ENCODE peak calls at places on chromosomes 12 and 14, in six cellular contexts. One of them, this sample, is unnamed.

GRCh38 chr14:65949711-65950516 is 536.3 kb upstream of the CCDC196 start:
- DNase-seq in cardiac fibroblast: peak
- DNase-seq in esophagus muscularis mucosa: no peak
- DNase-seq in fibroblast of lung: peak
- DNase-seq in gastrocnemius medialis: peak
- DNase-seq in NB4: no peak
- DNase-seq in this sample: peak

GRCh38 chr12:130761537-130762318 is 45.6 kb upstream of the RIMBP2 start:
- DNase-seq in cardiac fibroblast: peak
- DNase-seq in esophagus muscularis mucosa: no peak
- DNase-seq in fibroblast of lung: peak
- DNase-seq in gastrocnemius medialis: no peak
- DNase-seq in NB4: peak
- DNase-seq in this sample: peak

GRCh38 chr14:26190644-26191043 is 407.2 kb downstream of the NOVA1 start:
- DNase-seq in cardiac fibroblast: peak
- DNase-seq in esophagus muscularis mucosa: no peak
- DNase-seq in fibroblast of lung: peak
- DNase-seq in gastrocnemius medialis: no peak
- DNase-seq in NB4: no peak
- DNase-seq in this sample: peak

GRCh38 chr12:33006106-33006505 is 109.5 kb upstream of the PKP2 start:
- DNase-seq in cardiac fibroblast: no peak
- DNase-seq in esophagus muscularis mucosa: no peak
- DNase-seq in fibroblast of lung: no peak
- DNase-seq in gastrocnemius medialis: no peak
- DNase-seq in NB4: no peak
- DNase-seq in this sample: no peak

GRCh38 chr12:27158322-27158721 is 75.9 kb upstream of the C12orf71 start:
- DNase-seq in cardiac fibroblast: no peak
- DNase-seq in esophagus muscularis mucosa: no peak
- DNase-seq in fibroblast of lung: no peak
- DNase-seq in gastrocnemius medialis: no peak
- DNase-seq in NB4: no peak
- DNase-seq in this sample: no peak

GRCh38 chr12:553216-554000 is 93.7 kb downstream of the B4GALNT3 start:
- DNase-seq in cardiac fibroblast: no peak
- DNase-seq in esophagus muscularis mucosa: no peak
- DNase-seq in fibroblast of lung: no peak
- DNase-seq in gastrocnemius medialis: no peak
- DNase-seq in NB4: no peak
- DNase-seq in this sample: no peak

GRCh38 chr12:29428630-29429029 is 47.7 kb upstream of the ERGIC2 start:
- DNase-seq in cardiac fibroblast: peak
- DNase-seq in esophagus muscularis mucosa: no peak
- DNase-seq in fibroblast of lung: peak
- DNase-seq in gastrocnemius medialis: no peak
- DNase-seq in NB4: peak
- DNase-seq in this sample: peak

GRCh38 chr12:2083561-2083960 is 30.8 kb downstream of the CACNA1C start:
- DNase-seq in cardiac fibroblast: no peak
- DNase-seq in esophagus muscularis mucosa: no peak
- DNase-seq in fibroblast of lung: no peak
- DNase-seq in gastrocnemius medialis: no peak
- DNase-seq in NB4: no peak
- DNase-seq in this sample: no peak

GRCh38 chr12:90839340-90839739 is 115.6 kb downstream of the CCER1 start:
- DNase-seq in cardiac fibroblast: peak
- DNase-seq in esophagus muscularis mucosa: no peak
- DNase-seq in fibroblast of lung: no peak
- DNase-seq in gastrocnemius medialis: no peak
- DNase-seq in NB4: no peak
- DNase-seq in this sample: peak

GRCh38 chr12:45089417-45089816 is 38.5 kb upstream of the DBX2 start:
- DNase-seq in cardiac fibroblast: peak
- DNase-seq in esophagus muscularis mucosa: no peak
- DNase-seq in fibroblast of lung: no peak
- DNase-seq in gastrocnemius medialis: no peak
- DNase-seq in NB4: no peak
- DNase-seq in this sample: no peak

GRCh38 chr12:52634266-52635056 is 16.1 kb upstream of the KRT73 start:
- DNase-seq in cardiac fibroblast: no peak
- DNase-seq in esophagus muscularis mucosa: no peak
- DNase-seq in fibroblast of lung: no peak
- DNase-seq in gastrocnemius medialis: peak
- DNase-seq in NB4: no peak
- DNase-seq in this sample: no peak

GRCh38 chr14:31371651-31372050 is 48.7 kb downstream of the HEATR5A start:
- DNase-seq in cardiac fibroblast: no peak
- DNase-seq in esophagus muscularis mucosa: no peak
- DNase-seq in fibroblast of lung: no peak
- DNase-seq in gastrocnemius medialis: no peak
- DNase-seq in NB4: peak
- DNase-seq in this sample: no peak

GRCh38 chr12:112503521-112503920 is 84.8 kb downstream of the PTPN11 start:
- DNase-seq in cardiac fibroblast: no peak
- DNase-seq in esophagus muscularis mucosa: no peak
- DNase-seq in fibroblast of lung: no peak
- DNase-seq in gastrocnemius medialis: no peak
- DNase-seq in NB4: no peak
- DNase-seq in this sample: no peak

GRCh38 chr12:28033538-28033915 is 61.0 kb upstream of the PTHLH start:
- DNase-seq in cardiac fibroblast: no peak
- DNase-seq in esophagus muscularis mucosa: no peak
- DNase-seq in fibroblast of lung: peak
- DNase-seq in gastrocnemius medialis: no peak
- DNase-seq in NB4: no peak
- DNase-seq in this sample: peak

GRCh38 chr14:64614992-64615391 is 65.2 kb downstream of the PPP1R36 start:
- DNase-seq in cardiac fibroblast: no peak
- DNase-seq in esophagus muscularis mucosa: no peak
- DNase-seq in fibroblast of lung: no peak
- DNase-seq in gastrocnemius medialis: no peak
- DNase-seq in NB4: no peak
- DNase-seq in this sample: no peak

GRCh38 chr12:97910559-97910958 is 448.0 kb downstream of the RMST start:
- DNase-seq in cardiac fibroblast: no peak
- DNase-seq in esophagus muscularis mucosa: no peak
- DNase-seq in fibroblast of lung: no peak
- DNase-seq in gastrocnemius medialis: no peak
- DNase-seq in NB4: no peak
- DNase-seq in this sample: no peak

GRCh38 chr12:117472983-117473382 is 111.6 kb upstream of the NOS1 start:
- DNase-seq in cardiac fibroblast: no peak
- DNase-seq in esophagus muscularis mucosa: no peak
- DNase-seq in fibroblast of lung: no peak
- DNase-seq in gastrocnemius medialis: no peak
- DNase-seq in NB4: no peak
- DNase-seq in this sample: no peak

GRCh38 chr12:49626169-49626835 is 2.9 kb downstream of the PRPF40B start:
- DNase-seq in cardiac fibroblast: no peak
- DNase-seq in esophagus muscularis mucosa: no peak
- DNase-seq in fibroblast of lung: no peak
- DNase-seq in gastrocnemius medialis: no peak
- DNase-seq in NB4: no peak
- DNase-seq in this sample: peak

GRCh38 chr14:104868811-104869572 is 3.9 kb downstream of the CEP170B start:
- DNase-seq in cardiac fibroblast: no peak
- DNase-seq in esophagus muscularis mucosa: no peak
- DNase-seq in fibroblast of lung: no peak
- DNase-seq in gastrocnemius medialis: no peak
- DNase-seq in NB4: no peak
- DNase-seq in this sample: no peak

GRCh38 chr12:125005652-125006051 is 12.2 kb downstream of the BRI3BP start:
- DNase-seq in cardiac fibroblast: no peak
- DNase-seq in esophagus muscularis mucosa: no peak
- DNase-seq in fibroblast of lung: no peak
- DNase-seq in gastrocnemius medialis: no peak
- DNase-seq in NB4: no peak
- DNase-seq in this sample: no peak

GRCh38 chr14:70886421-70887206 is 20.6 kb upstream of the PCNX1 start:
- DNase-seq in cardiac fibroblast: no peak
- DNase-seq in esophagus muscularis mucosa: no peak
- DNase-seq in fibroblast of lung: no peak
- DNase-seq in gastrocnemius medialis: peak
- DNase-seq in NB4: peak
- DNase-seq in this sample: no peak

GRCh38 chr14:70448633-70449032 is 3.3 kb upstream of the ADAM21 start:
- DNase-seq in cardiac fibroblast: peak
- DNase-seq in esophagus muscularis mucosa: no peak
- DNase-seq in fibroblast of lung: peak
- DNase-seq in gastrocnemius medialis: no peak
- DNase-seq in NB4: peak
- DNase-seq in this sample: peak

GRCh38 chr14:82403972-82404371 is 870.3 kb upstream of the SEL1L start:
- DNase-seq in cardiac fibroblast: no peak
- DNase-seq in esophagus muscularis mucosa: no peak
- DNase-seq in fibroblast of lung: no peak
- DNase-seq in gastrocnemius medialis: no peak
- DNase-seq in NB4: no peak
- DNase-seq in this sample: no peak

GRCh38 chr14:49896956-49897355 is 4.1 kb downstream of the ARF6 start:
- DNase-seq in cardiac fibroblast: no peak
- DNase-seq in esophagus muscularis mucosa: no peak
- DNase-seq in fibroblast of lung: no peak
- DNase-seq in gastrocnemius medialis: no peak
- DNase-seq in NB4: peak
- DNase-seq in this sample: no peak
- TF ChIP-seq CTCF in cardiac fibroblast: no peak
- TF ChIP-seq CTCF in esophagus muscularis mucosa: no peak
- TF ChIP-seq CTCF in fibroblast of lung: no peak
- TF ChIP-seq CTCF in gastrocnemius medialis: no peak
- TF ChIP-seq CTCF in NB4: no peak
- TF ChIP-seq CTCF in this sample: no peak

DNA sequence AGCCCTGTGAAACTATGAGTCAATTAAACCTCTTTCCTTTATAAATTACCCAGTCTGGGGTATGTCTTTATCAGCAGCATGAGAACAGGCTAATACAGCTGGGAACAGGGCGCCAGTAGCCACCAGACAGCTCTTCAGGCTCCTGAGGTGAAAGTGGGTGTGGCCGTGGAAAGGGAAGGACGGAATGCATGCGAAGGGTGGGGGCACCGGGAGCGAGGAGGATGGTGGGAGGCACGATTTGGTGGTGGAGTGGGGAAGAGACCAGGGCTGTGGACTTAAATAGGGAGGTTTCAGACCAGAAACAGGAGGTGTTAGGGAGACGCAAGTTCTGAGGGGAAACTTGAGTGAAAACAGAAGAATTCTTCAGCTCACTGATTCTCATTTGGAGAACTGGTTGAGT is 44.1 kb upstream of the CHST11 start:
- DNase-seq in cardiac fibroblast: no peak
- DNase-seq in esophagus muscularis mucosa: no peak
- DNase-seq in fibroblast of lung: no peak
- DNase-seq in gastrocnemius medialis: no peak
- DNase-seq in NB4: no peak
- DNase-seq in this sample: no peak
- H3K4me3 ChIP-seq in cardiac fibroblast: no peak
- H3K4me3 ChIP-seq in esophagus muscularis mucosa: no peak
- H3K4me3 ChIP-seq in fibroblast of lung: no peak
- H3K4me3 ChIP-seq in gastrocnemius medialis: no peak
- H3K4me3 ChIP-seq in NB4: no peak
- H3K4me3 ChIP-seq in this sample: no peak

DNA sequence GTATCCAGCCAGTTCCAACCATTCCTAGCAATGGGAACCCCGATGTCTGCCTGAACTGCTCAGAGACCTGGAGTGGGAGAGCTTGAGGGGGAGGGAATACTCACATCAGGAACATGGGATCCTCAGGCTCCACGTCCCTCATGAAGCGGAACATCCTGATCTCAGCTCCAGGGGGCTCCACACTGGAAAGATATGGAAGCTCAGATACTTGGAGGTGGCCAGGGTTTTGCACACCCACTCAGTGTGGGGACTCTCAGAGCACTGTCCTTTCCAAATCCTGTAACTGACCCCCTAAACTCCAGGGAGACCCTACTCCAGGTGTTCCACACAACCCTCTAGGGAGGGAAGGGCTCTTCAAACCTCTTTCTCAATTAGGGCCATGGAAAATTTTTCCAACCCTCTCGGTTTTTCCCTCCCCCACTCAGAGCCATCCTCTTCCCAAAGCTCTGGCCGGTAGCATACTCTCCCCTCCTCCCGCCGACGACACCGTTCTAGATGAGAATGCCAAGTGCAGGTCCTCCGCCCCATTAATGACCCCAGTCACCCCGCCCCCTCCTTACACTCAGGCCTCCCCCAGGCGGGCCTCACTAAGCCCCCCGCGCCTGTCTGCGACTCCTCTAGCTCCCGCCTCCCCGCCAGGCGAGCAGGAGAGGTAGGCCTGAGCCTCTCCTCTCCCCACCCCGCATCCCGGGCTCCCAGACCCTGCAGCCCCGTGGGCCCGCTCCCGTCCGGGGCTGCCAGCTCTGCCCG is 585 bp downstream of the MLF2 start:
- DNase-seq in cardiac fibroblast: peak
- DNase-seq in esophagus muscularis mucosa: no peak
- DNase-seq in fibroblast of lung: peak
- DNase-seq in gastrocnemius medialis: peak
- DNase-seq in NB4: peak
- DNase-seq in this sample: peak
- TF ChIP-seq CTCF in cardiac fibroblast: peak
- TF ChIP-seq CTCF in esophagus muscularis mucosa: peak
- TF ChIP-seq CTCF in fibroblast of lung: peak
- TF ChIP-seq CTCF in gastrocnemius medialis: peak
- TF ChIP-seq CTCF in NB4: no peak
- TF ChIP-seq CTCF in this sample: peak

DNA sequence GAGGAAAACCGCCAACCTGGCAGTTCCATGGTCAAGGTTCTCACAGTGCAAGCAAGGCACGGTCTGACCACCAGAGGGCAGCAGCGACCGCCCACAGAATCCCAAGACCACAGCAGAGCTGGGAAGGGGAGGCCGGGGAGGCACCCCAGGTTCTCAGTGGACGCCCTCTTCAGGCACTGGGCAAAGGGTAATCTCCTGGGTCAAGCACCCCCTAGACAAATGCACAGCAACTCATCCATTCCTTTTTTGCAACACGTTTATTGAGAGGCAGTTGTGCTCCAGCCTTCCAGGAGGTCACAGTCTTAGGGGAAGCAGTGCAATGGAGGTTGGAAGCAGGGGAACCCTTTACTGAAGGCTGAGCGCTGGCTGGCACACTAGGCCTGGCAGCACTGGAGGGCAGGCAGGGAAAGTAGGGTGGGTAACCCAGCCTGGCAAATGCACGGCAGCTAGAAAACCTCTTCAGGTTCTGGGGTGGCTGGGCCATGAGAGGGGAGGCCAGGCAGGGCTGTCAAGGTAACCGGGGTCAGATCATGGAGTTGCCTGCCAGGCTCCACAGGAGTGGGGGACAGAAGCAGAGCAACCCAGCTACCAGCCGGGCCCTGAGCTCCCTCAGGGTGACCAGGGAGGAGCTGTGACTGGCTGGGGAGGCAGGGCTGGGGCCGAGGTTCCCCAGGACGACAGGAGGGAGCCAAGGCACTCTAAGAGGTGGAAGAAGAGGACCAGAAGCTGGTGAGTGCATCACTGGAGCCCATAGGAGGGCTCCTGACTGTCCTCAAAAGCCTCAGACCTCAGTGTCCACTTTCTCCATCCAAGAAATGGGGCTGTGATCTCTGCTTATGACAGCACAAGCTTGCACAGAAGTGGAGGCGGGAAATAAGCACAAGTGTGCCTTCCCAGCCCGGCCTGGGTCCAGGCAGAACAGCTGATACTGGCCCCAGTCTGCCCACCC is 1.8 kb upstream of the RHOF start:
- DNase-seq in cardiac fibroblast: peak
- DNase-seq in esophagus muscularis mucosa: peak
- DNase-seq in fibroblast of lung: peak
- DNase-seq in gastrocnemius medialis: peak
- DNase-seq in NB4: peak
- DNase-seq in this sample: peak
- H3K4me3 ChIP-seq in cardiac fibroblast: no peak
- H3K4me3 ChIP-seq in esophagus muscularis mucosa: peak
- H3K4me3 ChIP-seq in fibroblast of lung: no peak
- H3K4me3 ChIP-seq in gastrocnemius medialis: peak
- H3K4me3 ChIP-seq in NB4: peak
- H3K4me3 ChIP-seq in this sample: no peak

This sample was measured in fibroblast of the aortic adventitia.